ENCODE peak calls at places on chromosomes 1 and 21, in eight cellular contexts. One of them, this sample, is unnamed.

GRCh38 chr1:39826583-39826982 is 37.9 kb upstream of the BMP8B start:
- DNase-seq in neural progenitor cell: no peak
- DNase-seq in OCI-LY7: no peak
- DNase-seq in body of pancreas: no peak
- DNase-seq in astrocyte of the spinal cord: no peak
- DNase-seq in stomach: no peak
- DNase-seq in GM12878: no peak
- DNase-seq in HFFc6: no peak
- DNase-seq in this sample: no peak

GRCh38 chr21:39321424-39321823 is 8.0 kb upstream of the BRWD1 start:
- DNase-seq in neural progenitor cell: no peak
- DNase-seq in body of pancreas: no peak
- DNase-seq in astrocyte of the spinal cord: no peak
- DNase-seq in HFFc6: no peak
- DNase-seq in OCI-LY7: no peak
- DNase-seq in GM12878: no peak
- DNase-seq in stomach: no peak
- DNase-seq in this sample: no peak

GRCh38 chr1:181113061-181113695 is 24.7 kb downstream of the IER5 start:
- DNase-seq in neural progenitor cell: no peak
- DNase-seq in OCI-LY7: no peak
- DNase-seq in astrocyte of the spinal cord: peak
- DNase-seq in body of pancreas: no peak
- DNase-seq in GM12878: no peak
- DNase-seq in stomach: no peak
- DNase-seq in HFFc6: peak
- DNase-seq in this sample: no peak

GRCh38 chr1:216325946-216326345 is 97.3 kb downstream of the USH2A start:
- DNase-seq in HFFc6: no peak
- DNase-seq in stomach: no peak
- DNase-seq in astrocyte of the spinal cord: peak
- DNase-seq in OCI-LY7: no peak
- DNase-seq in neural progenitor cell: no peak
- DNase-seq in GM12878: no peak
- DNase-seq in body of pancreas: no peak
- DNase-seq in this sample: no peak

GRCh38 chr1:94660994-94661393 is 119.4 kb upstream of the F3 start:
- DNase-seq in stomach: no peak
- DNase-seq in neural progenitor cell: peak
- DNase-seq in HFFc6: peak
- DNase-seq in astrocyte of the spinal cord: no peak
- DNase-seq in OCI-LY7: no peak
- DNase-seq in GM12878: no peak
- DNase-seq in body of pancreas: no peak
- DNase-seq in this sample: no peak

GRCh38 chr1:43531453-43531905 is 796 bp downstream of the PTPRF start:
- DNase-seq in neural progenitor cell: peak
- DNase-seq in GM12878: no peak
- DNase-seq in astrocyte of the spinal cord: no peak
- DNase-seq in HFFc6: no peak
- DNase-seq in stomach: no peak
- DNase-seq in body of pancreas: peak
- DNase-seq in OCI-LY7: no peak
- DNase-seq in this sample: no peak

GRCh38 chr1:181659348-181659957 is 176.1 kb downstream of the CACNA1E start:
- DNase-seq in neural progenitor cell: no peak
- DNase-seq in astrocyte of the spinal cord: no peak
- DNase-seq in HFFc6: no peak
- DNase-seq in OCI-LY7: no peak
- DNase-seq in stomach: no peak
- DNase-seq in body of pancreas: no peak
- DNase-seq in GM12878: no peak
- DNase-seq in this sample: no peak

GRCh38 chr1:193846411-193846810 is 660.0 kb upstream of the B3GALT2 start:
- DNase-seq in neural progenitor cell: no peak
- DNase-seq in OCI-LY7: no peak
- DNase-seq in stomach: no peak
- DNase-seq in astrocyte of the spinal cord: no peak
- DNase-seq in HFFc6: no peak
- DNase-seq in GM12878: no peak
- DNase-seq in body of pancreas: no peak
- DNase-seq in this sample: no peak

GRCh38 chr21:41597227-41597626 is 89.3 kb upstream of the TMPRSS2 start:
- DNase-seq in GM12878: no peak
- DNase-seq in HFFc6: no peak
- DNase-seq in astrocyte of the spinal cord: no peak
- DNase-seq in stomach: no peak
- DNase-seq in body of pancreas: no peak
- DNase-seq in OCI-LY7: no peak
- DNase-seq in neural progenitor cell: no peak
- DNase-seq in this sample: no peak

GRCh38 chr1:229270547-229271447 is at the start of gene RAB4A:
- DNase-seq in OCI-LY7: peak
- DNase-seq in body of pancreas: peak
- DNase-seq in GM12878: peak
- DNase-seq in neural progenitor cell: peak
- DNase-seq in astrocyte of the spinal cord: peak
- DNase-seq in stomach: peak
- DNase-seq in HFFc6: peak
- DNase-seq in this sample: peak

GRCh38 chr1:12485231-12486172 is 132.5 kb downstream of the DHRS3 start:
- DNase-seq in stomach: no peak
- DNase-seq in OCI-LY7: no peak
- DNase-seq in GM12878: no peak
- DNase-seq in astrocyte of the spinal cord: peak
- DNase-seq in body of pancreas: no peak
- DNase-seq in HFFc6: no peak
- DNase-seq in neural progenitor cell: no peak
- DNase-seq in this sample: no peak

GRCh38 chr1:221637641-221638041 is 104.2 kb downstream of the DUSP10 start:
- DNase-seq in OCI-LY7: no peak
- DNase-seq in body of pancreas: no peak
- DNase-seq in GM12878: no peak
- DNase-seq in neural progenitor cell: no peak
- DNase-seq in astrocyte of the spinal cord: peak
- DNase-seq in HFFc6: peak
- DNase-seq in stomach: no peak
- DNase-seq in this sample: no peak

GRCh38 chr1:7462627-7463026 is 308.5 kb upstream of the VAMP3 start:
- DNase-seq in stomach: no peak
- DNase-seq in GM12878: no peak
- DNase-seq in neural progenitor cell: no peak
- DNase-seq in astrocyte of the spinal cord: no peak
- DNase-seq in OCI-LY7: no peak
- DNase-seq in HFFc6: no peak
- DNase-seq in body of pancreas: no peak
- DNase-seq in this sample: no peak

GRCh38 chr21:46351476-46352155 is 27.7 kb downstream of the PCNT start:
- DNase-seq in OCI-LY7: no peak
- DNase-seq in GM12878: no peak
- DNase-seq in body of pancreas: no peak
- DNase-seq in stomach: no peak
- DNase-seq in HFFc6: no peak
- DNase-seq in astrocyte of the spinal cord: no peak
- DNase-seq in neural progenitor cell: no peak
- DNase-seq in this sample: no peak

GRCh38 chr1:27668808-27669723 is 2.9 kb downstream of the IFI6 start:
- DNase-seq in stomach: peak
- DNase-seq in neural progenitor cell: peak
- DNase-seq in astrocyte of the spinal cord: peak
- DNase-seq in OCI-LY7: peak
- DNase-seq in HFFc6: peak
- DNase-seq in body of pancreas: peak
- DNase-seq in GM12878: no peak
- DNase-seq in this sample: no peak

GRCh38 chr1:225899044-225899925 is 10.3 kb upstream of the LEFTY1 start:
- DNase-seq in GM12878: no peak
- DNase-seq in astrocyte of the spinal cord: no peak
- DNase-seq in stomach: no peak
- DNase-seq in HFFc6: no peak
- DNase-seq in neural progenitor cell: peak
- DNase-seq in OCI-LY7: no peak
- DNase-seq in body of pancreas: no peak
- DNase-seq in this sample: no peak

GRCh38 chr1:206725053-206725963 is 40.6 kb downstream of the MAPKAPK2 start:
- DNase-seq in astrocyte of the spinal cord: peak
- DNase-seq in neural progenitor cell: peak
- DNase-seq in GM12878: no peak
- DNase-seq in HFFc6: peak
- DNase-seq in OCI-LY7: peak
- DNase-seq in stomach: peak
- DNase-seq in body of pancreas: peak
- DNase-seq in this sample: no peak

GRCh38 chr21:33655591-33656221 is 13.4 kb downstream of the ITSN1 start:
- DNase-seq in GM12878: no peak
- DNase-seq in body of pancreas: peak
- DNase-seq in astrocyte of the spinal cord: peak
- DNase-seq in OCI-LY7: no peak
- DNase-seq in stomach: no peak
- DNase-seq in HFFc6: peak
- DNase-seq in neural progenitor cell: no peak
- DNase-seq in this sample: no peak

GRCh38 chr1:60699304-60699703 is 383.1 kb upstream of the NFIA start:
- DNase-seq in astrocyte of the spinal cord: peak
- DNase-seq in OCI-LY7: no peak
- DNase-seq in GM12878: no peak
- DNase-seq in HFFc6: no peak
- DNase-seq in stomach: no peak
- DNase-seq in neural progenitor cell: no peak
- DNase-seq in body of pancreas: no peak
- DNase-seq in this sample: no peak

GRCh38 chr21:36355868-36356267 is 29.3 kb upstream of the CHAF1B start:
- DNase-seq in GM12878: no peak
- DNase-seq in body of pancreas: no peak
- DNase-seq in OCI-LY7: no peak
- DNase-seq in neural progenitor cell: no peak
- DNase-seq in astrocyte of the spinal cord: no peak
- DNase-seq in HFFc6: no peak
- DNase-seq in stomach: no peak
- DNase-seq in this sample: no peak

GRCh38 chr1:205248793-205249601 is 21.3 kb downstream of the TMCC2 start:
- DNase-seq in astrocyte of the spinal cord: peak
- DNase-seq in stomach: peak
- DNase-seq in HFFc6: no peak
- DNase-seq in neural progenitor cell: no peak
- DNase-seq in OCI-LY7: no peak
- DNase-seq in body of pancreas: peak
- DNase-seq in GM12878: no peak
- DNase-seq in this sample: no peak

GRCh38 chr1:230401096-230401495 is 25.0 kb downstream of the PGBD5 start:
- DNase-seq in GM12878: no peak
- DNase-seq in OCI-LY7: no peak
- DNase-seq in body of pancreas: no peak
- DNase-seq in stomach: no peak
- DNase-seq in neural progenitor cell: no peak
- DNase-seq in astrocyte of the spinal cord: no peak
- DNase-seq in HFFc6: no peak
- DNase-seq in this sample: no peak
- TF ChIP-seq CTCF in GM12878: no peak
- TF ChIP-seq CTCF in OCI-LY7: no peak
- TF ChIP-seq CTCF in body of pancreas: no peak
- TF ChIP-seq CTCF in stomach: no peak
- TF ChIP-seq CTCF in neural progenitor cell: no peak
- TF ChIP-seq CTCF in astrocyte of the spinal cord: no peak
- TF ChIP-seq CTCF in HFFc6: no peak
- TF ChIP-seq CTCF in this sample: no peak

GRCh38 chr21:25997788-25998611 is 172.6 kb downstream of the APP start:
- DNase-seq in GM12878: no peak
- DNase-seq in OCI-LY7: no peak
- DNase-seq in neural progenitor cell: peak
- DNase-seq in stomach: peak
- DNase-seq in astrocyte of the spinal cord: no peak
- DNase-seq in HFFc6: no peak
- DNase-seq in body of pancreas: peak
- DNase-seq in this sample: no peak

GRCh38 chr21:26005464-26005863 is 165.1 kb downstream of the APP start:
- DNase-seq in HFFc6: no peak
- DNase-seq in OCI-LY7: no peak
- DNase-seq in stomach: no peak
- DNase-seq in neural progenitor cell: no peak
- DNase-seq in GM12878: no peak
- DNase-seq in body of pancreas: no peak
- DNase-seq in astrocyte of the spinal cord: no peak
- DNase-seq in this sample: no peak

GRCh38 chr21:25999935-26000582 is 170.5 kb downstream of the APP start:
- DNase-seq in stomach: no peak
- DNase-seq in neural progenitor cell: peak
- DNase-seq in astrocyte of the spinal cord: no peak
- DNase-seq in GM12878: no peak
- DNase-seq in HFFc6: no peak
- DNase-seq in OCI-LY7: no peak
- DNase-seq in body of pancreas: no peak
- DNase-seq in this sample: no peak

GRCh38 chr21:26003428-26003827 is 167.1 kb downstream of the APP start:
- DNase-seq in body of pancreas: no peak
- DNase-seq in HFFc6: no peak
- DNase-seq in neural progenitor cell: no peak
- DNase-seq in OCI-LY7: no peak
- DNase-seq in stomach: no peak
- DNase-seq in GM12878: no peak
- DNase-seq in astrocyte of the spinal cord: no peak
- DNase-seq in this sample: no peak

DNA sequence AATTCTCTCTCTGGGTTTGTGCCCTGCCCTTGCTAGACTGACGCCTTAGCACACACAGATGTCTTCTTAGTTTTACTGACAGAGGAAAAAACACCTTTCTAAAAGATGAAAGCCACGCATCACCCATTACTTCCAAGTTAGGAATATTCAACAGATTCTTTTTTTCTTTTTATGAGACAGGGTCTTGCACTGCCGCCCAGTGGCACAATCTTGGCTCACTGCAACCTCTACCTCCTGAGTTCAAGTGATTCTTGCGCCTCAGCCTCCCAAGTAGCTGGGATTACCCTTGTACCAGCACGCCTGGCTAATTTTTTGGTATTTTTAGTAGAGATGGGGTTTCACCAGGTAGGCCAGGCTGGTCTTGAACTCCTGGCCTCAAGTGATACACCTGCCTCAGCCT is 169.2 kb downstream of the APP start:
- DNase-seq in GM12878: no peak
- DNase-seq in body of pancreas: no peak
- DNase-seq in HFFc6: no peak
- DNase-seq in OCI-LY7: peak
- DNase-seq in stomach: no peak
- DNase-seq in neural progenitor cell: no peak
- DNase-seq in astrocyte of the spinal cord: no peak
- DNase-seq in this sample: no peak
- TF ChIP-seq CTCF in GM12878: no peak
- TF ChIP-seq CTCF in body of pancreas: no peak
- TF ChIP-seq CTCF in HFFc6: no peak
- TF ChIP-seq CTCF in OCI-LY7: peak
- TF ChIP-seq CTCF in stomach: no peak
- TF ChIP-seq CTCF in neural progenitor cell: no peak
- TF ChIP-seq CTCF in astrocyte of the spinal cord: no peak
- TF ChIP-seq CTCF in this sample: no peak

GRCh38 chr1:48743480-48743879 is 33.2 kb downstream of the BEND5 start:
- DNase-seq in astrocyte of the spinal cord: no peak
- DNase-seq in HFFc6: no peak
- DNase-seq in GM12878: no peak
- DNase-seq in body of pancreas: no peak
- DNase-seq in neural progenitor cell: no peak
- DNase-seq in stomach: no peak
- DNase-seq in OCI-LY7: no peak
- DNase-seq in this sample: no peak
- TF ChIP-seq CTCF in astrocyte of the spinal cord: no peak
- TF ChIP-seq CTCF in HFFc6: no peak
- TF ChIP-seq CTCF in GM12878: no peak
- TF ChIP-seq CTCF in body of pancreas: no peak
- TF ChIP-seq CTCF in neural progenitor cell: no peak
- TF ChIP-seq CTCF in stomach: no peak
- TF ChIP-seq CTCF in OCI-LY7: no peak
- TF ChIP-seq CTCF in this sample: no peak

GRCh38 chr1:235266967-235267366 is 61.0 kb downstream of the ARID4B start:
- DNase-seq in astrocyte of the spinal cord: no peak
- DNase-seq in body of pancreas: no peak
- DNase-seq in OCI-LY7: no peak
- DNase-seq in stomach: no peak
- DNase-seq in neural progenitor cell: no peak
- DNase-seq in GM12878: no peak
- DNase-seq in HFFc6: no peak
- DNase-seq in this sample: no peak
- TF ChIP-seq CTCF in astrocyte of the spinal cord: no peak
- TF ChIP-seq CTCF in body of pancreas: no peak
- TF ChIP-seq CTCF in OCI-LY7: no peak
- TF ChIP-seq CTCF in stomach: no peak
- TF ChIP-seq CTCF in neural progenitor cell: no peak
- TF ChIP-seq CTCF in GM12878: no peak
- TF ChIP-seq CTCF in HFFc6: no peak
- TF ChIP-seq CTCF in this sample: no peak